ENCODE peak calls at places on chromosomes 1 and 21, in six cellular contexts. K is neural progenitor cell; T is effector memory CD4-positive, alpha-beta T cell; U is dorsolateral prefrontal cortex; M is GM23338; A is coronary artery. W is an unnamed sample.

GRCh38 chr1:184028854-184029623 is 8.5 kb downstream of the COLGALT2 start:
- DNase-seq in U (peak), T (no peak), A (no peak), M (no peak), K (no peak), W (peak)

GRCh38 chr1:228794173-228794572 is 58.9 kb downstream of the RHOU start:
- DNase-seq in T (no peak), A (no peak), K (no peak), M (no peak), U (no peak), W (no peak)

GRCh38 chr1:35656863-35657232 is 15.5 kb upstream of the PSMB2 start:
- DNase-seq in T (no peak), M (no peak), U (no peak), A (no peak), K (no peak), W (no peak)

GRCh38 chr1:184506501-184506900 is 119.7 kb downstream of the C1orf21 start:
- DNase-seq in A (no peak), T (no peak), K (no peak), U (no peak), M (no peak), W (no peak)

GRCh38 chr1:44553771-44554170 is 120.5 kb downstream of the TMEM53 start:
- DNase-seq in A (no peak), U (no peak), M (no peak), K (no peak), T (no peak), W (no peak)

GRCh38 chr1:68231627-68232303 is 558 bp downstream of the WLS start:
- DNase-seq in K (peak), M (peak), U (no peak), A (peak), T (no peak), W (peak)

GRCh38 chr1:2441746-2442145 is 29.4 kb upstream of the PEX10 start:
- DNase-seq in A (no peak), T (no peak), K (no peak), U (no peak), M (no peak), W (no peak)

GRCh38 chr1:31572323-31573104 is 3.8 kb upstream of the TINAGL1 start:
- DNase-seq in T (no peak), M (no peak), A (no peak), U (no peak), K (no peak), W (no peak)

GRCh38 chr1:39110882-39111281 is 84.7 kb downstream of the NDUFS5 start:
- DNase-seq in M (no peak), A (no peak), K (no peak), T (no peak), U (no peak), W (no peak)

GRCh38 chr1:220046052-220046930 is at the start of gene EPRS1:
- DNase-seq in M (peak), A (peak), K (peak), T (peak), U (peak), W (peak)

GRCh38 chr21:32603131-32603530 is 9.0 kb downstream of the CFAP298 start:
- DNase-seq in T (no peak), K (no peak), A (no peak), U (no peak), M (no peak), W (no peak)

GRCh38 chr1:247373721-247374141 is 42.1 kb upstream of the ZNF496 start:
- DNase-seq in K (peak), U (no peak), T (peak), M (peak), A (no peak), W (peak)

GRCh38 chr1:226364129-226364899 is 43.6 kb downstream of the PARP1 start:
- DNase-seq in A (no peak), K (no peak), U (no peak), T (no peak), M (no peak), W (no peak)

GRCh38 chr1:41673355-41673754 is 188.9 kb upstream of the EDN2 start:
- DNase-seq in A (no peak), U (no peak), M (no peak), K (no peak), T (no peak), W (no peak)
- H3K27ac ChIP-seq in A (no peak), U (peak), M (no peak), K (no peak), T (peak), W (no peak)

GRCh38 chr1:27144920-27145661 is 9.8 kb downstream of the SLC9A1 start:
- DNase-seq in T (no peak), U (no peak), M (peak), A (no peak), K (no peak), W (no peak)
- H3K27ac ChIP-seq in T (no peak), U (peak), M (peak), A (peak), K (no peak), W (no peak)

DNA sequence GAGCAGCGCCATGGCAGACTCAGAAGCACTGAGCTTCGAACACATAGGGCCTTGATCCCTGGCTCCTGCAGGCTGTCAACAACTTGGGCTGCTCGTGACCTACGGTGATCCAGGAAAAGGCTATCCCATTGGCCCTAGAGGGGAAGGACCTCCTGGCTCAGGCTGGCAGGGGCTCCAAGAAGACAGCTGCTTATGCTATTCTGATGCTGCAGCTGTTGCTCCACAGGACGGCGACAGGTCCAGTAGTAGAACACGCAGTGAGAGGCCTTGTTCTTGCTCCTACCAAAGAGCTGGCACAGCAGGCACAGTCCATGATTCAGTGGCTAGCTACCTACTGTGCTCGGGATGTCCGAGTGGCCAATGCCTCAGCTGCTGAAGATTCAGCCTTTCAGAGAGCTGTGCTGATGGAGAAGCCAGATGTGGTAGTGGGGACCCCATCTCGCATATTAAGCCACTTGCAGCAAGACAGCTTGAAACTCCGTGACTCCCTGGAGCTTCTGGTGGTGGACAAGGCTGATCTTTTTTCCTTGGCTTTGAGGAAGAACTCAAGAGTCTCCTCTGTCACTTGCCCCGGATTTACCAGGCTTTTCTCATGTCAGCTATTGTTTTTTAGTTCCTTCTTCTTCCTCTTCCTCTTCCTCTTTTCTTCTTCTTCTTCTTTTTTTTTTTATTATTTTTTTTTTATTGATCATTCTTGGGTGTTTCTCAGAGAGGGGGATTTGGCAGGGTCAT is 18.9 kb downstream of the ITLN2 start:
- DNase-seq in A (no peak), T (no peak), K (no peak), M (no peak), U (no peak), W (no peak)
- H3K27ac ChIP-seq in A (peak), T (no peak), K (no peak), M (no peak), U (no peak), W (no peak)

DNA sequence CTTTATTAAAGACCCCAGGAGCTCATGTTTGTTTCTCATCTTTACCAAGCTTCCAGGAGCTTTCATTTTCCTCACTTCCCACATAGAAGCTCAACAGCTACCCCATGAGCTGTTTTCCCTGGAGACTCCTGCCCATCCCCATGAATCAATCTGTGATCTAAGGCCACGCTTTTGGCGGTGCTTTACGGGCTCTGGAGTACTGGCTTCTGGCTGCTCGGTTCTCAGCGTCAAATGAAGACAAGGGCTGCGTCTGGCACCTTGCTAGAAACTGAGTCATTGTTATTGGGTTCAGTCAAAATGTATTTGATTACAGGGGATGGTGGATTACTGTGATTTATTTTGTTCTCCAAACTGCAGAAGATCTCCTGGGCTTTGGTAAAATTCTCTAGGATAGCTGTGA is 39.9 kb downstream of the ACP6 start:
- DNase-seq in A (no peak), T (no peak), K (no peak), M (no peak), U (no peak), W (no peak)
- H3K27ac ChIP-seq in A (no peak), T (no peak), K (no peak), M (no peak), U (no peak), W (no peak)

DNA sequence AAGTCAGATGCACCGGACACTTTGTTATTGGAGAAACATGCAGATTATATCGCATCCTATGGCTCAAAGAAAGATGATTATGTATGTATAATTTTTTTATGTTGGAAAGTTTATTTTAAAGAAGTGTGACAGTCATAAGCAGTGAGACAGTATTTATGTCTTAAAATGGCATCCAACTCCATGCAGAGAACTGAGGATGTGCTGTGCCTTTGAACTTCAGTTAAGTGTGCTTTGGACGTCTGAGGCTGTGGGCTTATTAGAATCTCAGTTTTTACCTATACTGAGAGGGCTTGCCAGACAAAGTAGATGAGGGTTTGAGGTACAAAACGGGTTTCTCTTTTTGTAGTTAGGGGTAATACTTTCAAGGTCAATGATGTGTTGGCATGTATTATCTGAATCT is 1.5 kb downstream of the RABGGTB start:
- DNase-seq in A (no peak), T (no peak), U (no peak), M (no peak), K (no peak), W (no peak)
- H3K27ac ChIP-seq in A (peak), T (peak), U (no peak), M (peak), K (no peak), W (no peak)

DNA sequence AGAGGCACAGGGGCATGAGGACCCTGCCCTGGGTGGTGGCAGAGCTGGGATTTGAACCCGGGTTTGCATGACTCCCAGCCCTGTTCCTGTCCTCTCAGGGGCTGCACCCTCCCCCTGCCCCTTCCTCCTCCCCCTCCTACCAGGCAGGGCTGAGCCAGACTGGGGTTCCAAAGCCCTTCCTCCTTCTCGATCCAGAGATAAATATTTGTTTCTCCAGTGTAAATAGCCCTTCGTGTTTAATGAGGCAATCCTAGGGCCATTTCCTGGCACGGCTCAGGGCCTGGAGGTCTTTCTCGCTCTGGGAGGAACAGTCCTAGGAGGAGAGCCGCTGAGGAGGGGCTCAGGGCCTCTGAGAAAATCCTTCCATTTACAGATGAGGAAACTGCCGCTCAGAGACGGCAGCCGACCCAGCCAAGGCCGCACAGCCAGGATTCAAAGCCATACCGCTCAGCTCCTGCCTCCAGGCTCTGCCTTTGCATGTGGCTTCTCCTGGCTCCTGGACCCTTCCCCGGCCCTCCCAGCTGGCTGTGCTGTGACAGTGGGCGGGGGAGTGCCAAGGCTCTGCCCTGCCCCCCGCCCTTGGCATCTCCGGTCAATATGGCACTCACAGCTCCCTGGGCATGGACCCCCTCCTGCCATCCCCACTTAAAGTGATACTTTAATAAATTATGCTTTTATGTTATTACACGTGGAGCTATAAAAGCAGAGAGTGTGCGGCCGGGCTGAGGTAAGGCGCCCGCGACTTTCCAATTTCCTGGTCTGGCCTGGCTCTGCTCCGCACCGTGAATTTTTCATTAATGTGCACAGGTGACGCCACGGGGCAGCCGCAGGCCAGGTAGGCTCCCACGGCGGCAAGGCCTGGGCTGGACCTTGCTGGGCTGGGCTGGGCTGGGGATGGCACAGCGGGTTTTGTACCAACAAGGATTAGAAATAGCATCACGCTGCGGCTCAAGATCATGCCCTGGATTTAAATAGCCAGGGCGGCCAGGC is 114.7 kb upstream of the WNT4 start:
- DNase-seq in T (no peak), U (no peak), K (no peak), M (no peak), A (no peak), W (no peak)
- H3K27ac ChIP-seq in T (no peak), U (no peak), K (no peak), M (no peak), A (no peak), W (no peak)

DNA sequence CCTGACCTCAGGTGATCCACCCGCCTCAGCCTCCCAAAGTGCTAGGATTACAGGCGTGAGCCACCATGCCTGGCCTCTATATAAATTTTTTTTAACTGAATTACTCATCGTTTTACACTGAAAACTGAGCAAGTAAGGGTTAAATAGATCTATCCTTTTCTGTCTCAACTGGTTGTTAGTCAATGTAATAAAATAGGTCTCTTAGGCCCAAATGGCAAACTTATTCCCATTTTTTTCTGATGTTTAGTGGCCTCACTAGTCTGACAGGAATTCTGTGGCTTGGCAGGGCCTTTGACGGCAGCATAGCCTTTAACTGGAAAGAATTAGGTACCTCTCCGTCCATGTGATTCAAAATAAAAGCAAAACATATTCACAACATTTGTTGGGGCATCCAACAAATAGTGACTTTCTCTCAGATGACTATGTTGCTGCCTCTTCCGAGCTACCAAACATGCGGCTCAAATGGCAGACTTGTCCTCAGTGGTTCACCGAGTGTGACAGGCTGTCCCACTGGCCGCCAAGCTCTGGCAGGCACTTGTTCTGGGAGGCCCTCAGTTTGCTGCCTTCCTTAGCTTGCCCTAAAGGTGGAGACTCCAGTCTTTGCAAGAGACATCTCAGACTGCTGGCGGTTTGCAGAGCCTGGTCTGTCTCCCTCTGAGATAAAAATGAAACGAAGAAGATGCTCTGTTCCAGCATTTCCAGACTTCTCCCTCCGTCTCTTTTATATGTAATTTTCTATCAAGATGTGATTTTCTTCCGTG is 17.4 kb downstream of the ATP1A4 start:
- DNase-seq in U (no peak), A (peak), K (peak), T (no peak), M (peak), W (no peak)
- H3K27ac ChIP-seq in U (no peak), A (no peak), K (peak), T (no peak), M (peak), W (no peak)

DNA sequence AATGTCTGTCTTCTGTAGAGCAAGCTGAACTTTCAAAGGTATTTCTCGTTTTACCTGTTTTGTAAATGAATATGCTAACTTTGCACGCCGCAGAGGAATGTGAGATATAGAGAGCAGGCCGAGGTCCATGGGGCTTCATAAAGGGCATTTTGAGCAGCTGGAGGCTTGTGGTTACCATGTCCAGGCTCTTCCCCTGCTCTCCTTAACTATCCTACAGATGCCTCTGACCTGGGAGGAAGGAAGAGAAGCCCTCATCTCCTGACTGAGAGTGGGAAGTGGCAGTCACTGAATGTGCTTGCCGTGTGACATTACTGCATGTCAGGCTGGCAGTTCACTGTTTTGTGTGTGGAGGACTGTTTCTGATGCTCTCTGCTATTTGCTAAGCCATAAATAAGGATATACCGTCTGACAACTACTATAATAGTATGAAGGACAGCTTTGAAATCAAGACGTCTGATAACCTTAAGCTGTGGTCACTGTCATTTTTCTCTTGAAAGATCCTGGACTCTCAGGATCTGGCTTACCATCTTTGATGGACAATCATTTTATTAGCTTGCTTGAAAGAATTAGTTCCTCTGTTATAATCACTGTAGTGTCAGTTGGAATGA is 92.2 kb downstream of the DYRK1A start:
- DNase-seq in K (no peak), U (no peak), A (no peak), T (no peak), M (peak), W (no peak)
- H3K27ac ChIP-seq in K (no peak), U (no peak), A (no peak), T (peak), M (no peak), W (peak)

W was measured in substantia nigra.